ENCODE peak calls at places on chromosomes 12 and 14, in five cellular contexts. N, P, U, H and C are unnamed samples.

GRCh38 chr12:49219417-49220026 is 30.6 kb upstream of the TUBA1A start:
- DNase-seq in N (no peak), P (no peak), U (no peak), H (no peak), C (no peak)

GRCh38 chr12:124910561-124911478 is 3.6 kb downstream of the UBC start:
- DNase-seq in N (peak), P (peak), U (no peak), H (no peak), C (no peak)

GRCh38 chr12:85076688-85077430 is 40.7 kb downstream of the LRRIQ1 start:
- DNase-seq in N (no peak), P (peak), U (no peak), H (no peak), C (no peak)

GRCh38 chr14:94875256-94875655 is 105.3 kb upstream of the GSC start:
- DNase-seq in N (no peak), P (no peak), U (no peak), H (no peak), C (no peak)

GRCh38 chr12:108538796-108539195 is 22.2 kb downstream of the SART3 start:
- DNase-seq in N (no peak), P (no peak), U (no peak), H (no peak), C (no peak)

GRCh38 chr12:120453977-120454376 is 7.7 kb downstream of the GATC start:
- DNase-seq in N (no peak), P (peak), U (no peak), H (no peak), C (peak)

GRCh38 chr12:124321040-124321481 is 26.2 kb downstream of the RFLNA start:
- DNase-seq in N (peak), P (peak), U (peak), H (peak), C (peak)

GRCh38 chr12:77847665-77848431 is 17.2 kb downstream of the NAV3 start:
- DNase-seq in N (no peak), P (peak), U (no peak), H (no peak), C (no peak)

GRCh38 chr12:78316150-78316549 is 485.5 kb downstream of the NAV3 start:
- DNase-seq in N (no peak), P (no peak), U (no peak), H (no peak), C (no peak)

GRCh38 chr12:62683724-62684501 is 217.3 kb downstream of the MON2 start:
- DNase-seq in N (peak), P (peak), U (no peak), H (no peak), C (no peak)

GRCh38 chr14:85572845-85573244 is 42.9 kb downstream of the FLRT2 start:
- DNase-seq in N (no peak), P (peak), U (no peak), H (no peak), C (no peak)

GRCh38 chr12:59459966-59460365 is 135.9 kb upstream of the SLC16A7 start:
- DNase-seq in N (no peak), P (peak), U (no peak), H (no peak), C (no peak)

GRCh38 chr12:24398605-24399004 is 449.1 kb upstream of the SOX5 start:
- DNase-seq in N (no peak), P (no peak), U (no peak), H (no peak), C (no peak)

GRCh38 chr12:19419086-19419485 is 20.2 kb upstream of the AEBP2 start:
- DNase-seq in N (peak), P (no peak), U (no peak), H (no peak), C (no peak)
- H3K4me3 ChIP-seq in N (no peak), P (no peak), U (no peak), H (no peak), C (no peak)

DNA sequence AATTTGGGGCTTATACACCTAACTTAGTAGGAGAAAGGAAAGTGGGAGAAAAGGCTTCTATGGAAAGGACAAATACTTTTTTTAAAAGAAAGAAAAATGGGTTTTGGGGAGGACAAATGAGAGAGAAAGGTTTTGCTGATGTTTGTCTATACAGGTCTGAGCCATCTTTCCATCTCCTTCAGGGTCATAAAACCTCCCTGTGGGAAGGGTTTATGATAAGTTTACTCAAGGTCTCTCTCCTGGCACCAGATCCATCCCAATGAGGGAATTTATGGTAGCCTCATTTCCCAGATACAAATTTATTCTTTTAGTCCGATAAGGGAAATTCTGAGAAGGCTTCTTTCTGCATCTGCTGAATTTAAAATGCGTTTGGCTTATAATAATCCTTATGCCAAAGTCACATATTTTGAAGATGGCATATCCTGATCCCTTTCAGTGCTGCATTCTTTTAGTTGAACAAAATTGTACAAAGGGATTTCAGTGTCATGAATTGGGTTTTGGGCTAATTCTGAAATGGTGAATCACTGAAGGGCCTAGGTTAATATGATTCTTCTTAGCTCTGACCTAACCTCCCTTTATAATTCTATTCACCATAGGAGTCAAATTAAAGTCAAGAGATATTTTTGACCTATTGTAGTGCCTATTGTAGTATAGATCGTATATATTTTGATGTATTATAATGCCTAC is 173.5 kb upstream of the DYRK2 start:
- DNase-seq in N (no peak), P (peak), U (no peak), H (no peak), C (no peak)
- H3K27ac ChIP-seq in N (no peak), P (peak), U (no peak), H (no peak), C (no peak)

GRCh38 chr12:6550294-6551062 is 5.4 kb downstream of the IFFO1 start:
- DNase-seq in N (no peak), P (no peak), U (no peak), H (no peak), C (no peak)

GRCh38 chr12:6551496-6552139 is 4.2 kb downstream of the IFFO1 start:
- DNase-seq in N (no peak), P (peak), U (no peak), H (no peak), C (no peak)

GRCh38 chr12:6552140-6552551 is 3.7 kb downstream of the IFFO1 start:
- DNase-seq in N (peak), P (peak), U (peak), H (no peak), C (no peak)

GRCh38 chr12:6549379-6550151 is 6.3 kb downstream of the IFFO1 start:
- DNase-seq in N (no peak), P (no peak), U (no peak), H (no peak), C (no peak)

DNA sequence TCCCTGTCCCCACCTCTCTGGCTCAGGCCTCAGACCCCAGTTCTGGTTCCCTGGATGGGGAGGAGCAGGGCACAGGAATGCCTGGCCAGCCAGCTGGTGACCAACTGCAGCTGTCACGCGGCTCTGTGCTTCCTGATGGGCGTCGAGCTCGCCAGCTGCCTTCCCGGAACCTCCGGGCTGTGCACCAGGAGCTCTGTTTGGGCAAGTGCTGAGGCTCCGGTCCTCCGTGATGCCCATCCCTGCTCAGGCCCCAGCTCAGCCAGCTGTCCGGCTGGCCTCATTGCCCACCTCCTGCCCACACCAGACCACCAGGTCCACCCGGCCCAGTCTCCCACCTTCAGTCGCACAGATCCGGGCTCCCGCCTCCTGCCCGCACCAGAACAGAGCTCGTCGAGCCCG is 4.8 kb downstream of the IFFO1 start:
- DNase-seq in N (peak), P (peak), U (peak), H (no peak), C (no peak)
- H3K4me3 ChIP-seq in N (no peak), P (peak), U (peak), H (no peak), C (no peak)

GRCh38 chr12:2795291-2796186 is 769 bp downstream of the FKBP4 start:
- DNase-seq in N (peak), P (peak), U (peak), H (peak), C (peak)
- H3K27ac ChIP-seq in N (no peak), P (no peak), U (no peak), H (peak), C (peak)

GRCh38 chr12:2690348-2691000 is 104.3 kb upstream of the FKBP4 start:
- DNase-seq in N (no peak), P (no peak), U (no peak), H (no peak), C (no peak)
- H3K4me3 ChIP-seq in N (no peak), P (no peak), U (peak), H (peak), C (peak)

GRCh38 chr12:93442411-93443340 is 929 bp upstream of the UBE2N start:
- DNase-seq in N (no peak), P (peak), U (no peak), H (no peak), C (no peak)

GRCh38 chr12:93440043-93440835 is 1.5 kb downstream of the UBE2N start:
- DNase-seq in N (no peak), P (peak), U (no peak), H (no peak), C (no peak)

GRCh38 chr12:93441111-93441616 is 583 bp downstream of the UBE2N start:
- DNase-seq in N (peak), P (peak), U (peak), H (peak), C (peak)

GRCh38 chr12:93441617-93442410 is at the start of gene UBE2N:
- DNase-seq in N (peak), P (peak), U (peak), H (peak), C (peak)

GRCh38 chr12:93443576-93443975 is 1.8 kb upstream of the UBE2N start:
- DNase-seq in N (no peak), P (no peak), U (no peak), H (no peak), C (no peak)
- H3K27ac ChIP-seq in N (no peak), P (no peak), U (no peak), H (no peak), C (no peak)

GRCh38 chr12:69331482-69331845 is 16.7 kb upstream of the LYZ start:
- DNase-seq in N (no peak), P (peak), U (no peak), H (no peak), C (no peak)
- H3K4me3 ChIP-seq in N (peak), P (peak), U (peak), H (peak), C (peak)

DNA sequence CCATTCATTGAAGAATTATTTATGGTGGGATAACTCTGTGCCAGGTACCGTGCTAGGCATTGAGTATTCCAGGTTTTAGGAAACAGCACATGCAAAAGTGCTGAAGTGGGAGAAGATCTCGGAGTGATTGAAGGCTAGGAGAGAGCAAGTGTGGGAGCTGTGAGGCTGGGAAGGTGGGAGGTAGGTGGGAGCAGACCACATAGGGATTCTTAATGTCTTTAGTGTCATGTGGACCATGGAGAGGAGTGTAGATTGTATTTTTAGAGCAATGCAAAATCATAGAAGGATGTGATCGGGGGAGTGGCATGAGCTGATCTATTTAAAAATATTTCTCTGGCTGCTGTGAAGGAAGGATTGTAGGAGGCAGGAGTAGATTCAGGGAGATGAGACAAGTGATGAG is 5.4 kb downstream of the PTPN11 start:
- DNase-seq in N (no peak), P (no peak), U (no peak), H (no peak), C (no peak)
- H3K27ac ChIP-seq in N (no peak), P (no peak), U (no peak), H (no peak), C (no peak)

GRCh38 chr14:51242545-51243490 is 2.8 kb downstream of the TMX1 start:
- DNase-seq in N (no peak), P (no peak), U (no peak), H (no peak), C (no peak)
- H3K4me3 ChIP-seq in N (no peak), P (peak), U (no peak), H (no peak), C (no peak)